ENCODE peak calls at places on chromosomes 4 and X, in six cellular contexts. M is posterior cingulate gyrus, E is NCI-H1092, G is mesendoderm, H is HT1080, T is NCI-H1417. B is an unnamed sample.
A peak's percentile ranks its signal among the peaks of the same experiment; 100 is the strongest.

GRCh38 chr4:113760094-113760851 is 1.3 kb downstream of the CAMK2D start:
- DNase-seq in H (peak; percentile 18), E (peak; percentile 12), G (peak; percentile 54), M (peak; percentile 86), T (peak; percentile 27), B (peak; percentile 62)

GRCh38 chr4:149993030-149993429 is 85.2 kb upstream of the DCLK2 start:
- DNase-seq in E (no peak), G (no peak), M (no peak), H (peak; percentile 71), T (no peak), B (no peak)

GRCh38 chr4:159983080-159983479 is 880.2 kb downstream of the RAPGEF2 start:
- DNase-seq in G (no peak), M (no peak), H (peak; percentile 3), E (no peak), T (no peak), B (no peak)

GRCh38 chr4:152510349-152511147 is 25.3 kb downstream of the FBXW7 start:
- DNase-seq in G (no peak), M (no peak), E (no peak), T (no peak), H (no peak), B (no peak)

GRCh38 chrX:136528645-136529315 is 3.2 kb upstream of the VGLL1 start:
- DNase-seq in G (peak; percentile 63), M (no peak), T (no peak), E (no peak), H (no peak), B (peak; percentile 12)

GRCh38 chr4:40969499-40969898 is 219.7 kb downstream of the NSUN7 start:
- DNase-seq in M (no peak), T (no peak), E (no peak), G (no peak), H (no peak), B (no peak)

GRCh38 chr4:80043534-80043933 is 29.5 kb downstream of the ANTXR2 start:
- DNase-seq in G (no peak), M (no peak), E (no peak), H (no peak), T (no peak), B (no peak)

GRCh38 chrX:10159069-10159468 is 2.3 kb downstream of the CLCN4 start:
- DNase-seq in G (peak; percentile 81), T (no peak), E (no peak), H (no peak), M (peak; percentile 86), B (no peak)

GRCh38 chr4:93502991-93503390 is 325.6 kb upstream of the ATOH1 start:
- DNase-seq in H (no peak), E (no peak), G (no peak), T (no peak), M (no peak), B (no peak)

GRCh38 chr4:174260099-174260498 is 23.4 kb downstream of the FBXO8 start:
- DNase-seq in T (no peak), H (no peak), M (no peak), E (no peak), G (peak; percentile 15), B (no peak)

GRCh38 chr4:3328814-3329663 is 36.2 kb downstream of the RGS12 start:
- DNase-seq in T (no peak), H (no peak), G (no peak), M (no peak), E (no peak), B (no peak)

GRCh38 chrX:130416785-130417184 is 15.0 kb downstream of the RBMX2 start:
- DNase-seq in H (no peak), M (no peak), G (no peak), E (no peak), T (no peak), B (no peak)

GRCh38 chr4:13559414-13559813 is 15.1 kb upstream of the NKX3-2 start:
- DNase-seq in T (no peak), G (no peak), H (peak; percentile 98), E (no peak), M (no peak), B (no peak)

GRCh38 chr4:178066338-178066941 is 624.2 kb upstream of the AGA start:
- DNase-seq in T (no peak), G (no peak), M (no peak), H (no peak), E (no peak), B (no peak)

GRCh38 chr4:153655928-153656327 is 28.2 kb upstream of the TLR2 start:
- DNase-seq in H (no peak), T (no peak), M (no peak), E (no peak), G (no peak), B (no peak)

GRCh38 chrX:97797076-97797475 is 913.4 kb downstream of the RPA4 start:
- DNase-seq in H (no peak), E (no peak), G (no peak), T (no peak), M (no peak), B (no peak)

GRCh38 chrX:20265221-20265725 is 1.4 kb downstream of the RPS6KA3 start:
- DNase-seq in T (peak; percentile 12), M (peak; percentile 85), E (no peak), H (peak; percentile 59), G (peak; percentile 73), B (peak; percentile 75)

GRCh38 chr4:183906736-183907651 is 1.9 kb downstream of the STOX2 start:
- DNase-seq in E (no peak), M (peak; percentile 90), H (no peak), G (peak; percentile 83), T (no peak), B (peak; percentile 72)

GRCh38 chr4:31175242-31175910 is 455.2 kb downstream of the PCDH7 start:
- DNase-seq in E (no peak), G (no peak), H (peak; percentile 81), T (no peak), M (no peak), B (no peak)

GRCh38 chrX:148133099-148133725 is 152.1 kb downstream of the FMR1NB start:
- DNase-seq in M (no peak), G (peak; percentile 3), E (no peak), T (no peak), H (peak; percentile 1), B (no peak)

GRCh38 chr4:148056879-148057278 is 325.0 kb downstream of the ARHGAP10 start:
- DNase-seq in M (peak; percentile 79), H (peak; percentile 53), G (peak; percentile 81), E (no peak), T (no peak), B (peak; percentile 43)

GRCh38 chr4:112900416-112900815 is 149.0 kb upstream of the ANK2 start:
- DNase-seq in G (no peak), M (no peak), H (no peak), E (no peak), T (no peak), B (no peak)

GRCh38 chrX:25597561-25597960 is 540.6 kb upstream of the MAGEB18 start:
- DNase-seq in H (peak; percentile 0), G (no peak), M (no peak), E (no peak), T (no peak), B (no peak)

GRCh38 chr4:139024686-139025085 is 9.1 kb downstream of the NOCT start:
- DNase-seq in T (no peak), G (no peak), H (no peak), E (no peak), M (no peak), B (no peak)

GRCh38 chrX:129006491-129006890 is 516.8 kb downstream of the SMARCA1 start:
- DNase-seq in G (peak; percentile 1), T (no peak), H (no peak), E (peak; percentile 6), M (no peak), B (no peak)

GRCh38 chrX:11130142-11130541 is 19.0 kb downstream of the HCCS start:
- DNase-seq in G (no peak), M (no peak), T (no peak), H (no peak), E (no peak), B (no peak)

GRCh38 chr4:36046026-36046425 is 198.3 kb downstream of the ARAP2 start:
- DNase-seq in T (no peak), G (no peak), M (no peak), H (no peak), E (no peak), B (no peak)

GRCh38 chr4:46889410-46889809 is 19.6 kb downstream of the COX7B2 start:
- DNase-seq in G (no peak), E (no peak), M (no peak), H (no peak), T (no peak), B (no peak)

GRCh38 chrX:131747173-131747572 is 203.3 kb downstream of the OR13H1 start:
- DNase-seq in E (peak; percentile 86), M (peak; percentile 93), T (peak; percentile 82), H (no peak), G (no peak), B (no peak)

GRCh38 chr4:143184217-143184502 is 557 bp upstream of the USP38 start:
- DNase-seq in E (no peak), T (no peak), G (no peak), M (no peak), H (no peak), B (no peak)

GRCh38 chr4:97152159-97152558 is 991.1 kb downstream of the STPG2 start:
- DNase-seq in M (no peak), E (no peak), T (no peak), H (no peak), G (no peak), B (no peak)

GRCh38 chr4:153141238-153141637 is 63.0 kb upstream of the TRIM2 start:
- DNase-seq in M (no peak), H (no peak), T (no peak), G (no peak), E (no peak), B (no peak)

GRCh38 chr4:112277705-112278448 is 7.8 kb downstream of the TIFA start:
- DNase-seq in H (no peak), G (no peak), M (no peak), T (no peak), E (no peak), B (no peak)

GRCh38 chrX:83469551-83469950 is 38.5 kb upstream of the POU3F4 start:
- DNase-seq in T (no peak), H (peak; percentile 1), G (peak; percentile 60), M (no peak), E (no peak), B (peak; percentile 29)

GRCh38 chrX:15737188-15737956 is 698 bp upstream of the CA5B start:
- DNase-seq in H (no peak), E (no peak), M (no peak), T (no peak), G (no peak), B (no peak)

GRCh38 chr4:152458801-152459302 is 77.0 kb downstream of the FBXW7 start:
- DNase-seq in E (no peak), M (no peak), T (no peak), G (no peak), H (no peak), B (no peak)

GRCh38 chr4:30399476-30399875 is 320.7 kb upstream of the PCDH7 start:
- DNase-seq in H (no peak), M (no peak), E (no peak), G (peak; percentile 10), T (no peak), B (no peak)

B was measured in neural progenitor cell.